ENCODE peak calls at places on chromosomes 11 and 22, in six cellular contexts. One of them, this sample, is unnamed. For H3K4me1 and H3K36me3, the result is how much of the 10 kb centered on the place peaks cover.

GRCh38 chr11:21909145-21909544 is 283.7 kb upstream of the ANO5 start:
- DNase-seq in BE2C: no peak
- DNase-seq in effector memory CD4-positive, alpha-beta T cell: no peak
- DNase-seq in transverse colon: no peak
- DNase-seq in heart left ventricle: no peak
- DNase-seq in kidney: no peak
- DNase-seq in this sample: no peak

GRCh38 chr11:83448686-83449085 is 162.5 kb upstream of the CCDC90B start:
- DNase-seq in kidney: no peak
- DNase-seq in heart left ventricle: no peak
- DNase-seq in transverse colon: no peak
- DNase-seq in BE2C: no peak
- DNase-seq in effector memory CD4-positive, alpha-beta T cell: no peak
- DNase-seq in this sample: no peak

GRCh38 chr11:82846037-82846383 is 54.2 kb downstream of the PRCP start:
- DNase-seq in transverse colon: no peak
- DNase-seq in BE2C: no peak
- DNase-seq in effector memory CD4-positive, alpha-beta T cell: no peak
- DNase-seq in heart left ventricle: no peak
- DNase-seq in kidney: no peak
- DNase-seq in this sample: no peak

GRCh38 chr11:28566643-28567042 is 458.5 kb downstream of the METTL15 start:
- DNase-seq in heart left ventricle: peak
- DNase-seq in transverse colon: peak
- DNase-seq in effector memory CD4-positive, alpha-beta T cell: no peak
- DNase-seq in BE2C: peak
- DNase-seq in kidney: peak
- DNase-seq in this sample: no peak

GRCh38 chr11:6431861-6432260 is 8.9 kb downstream of the HPX start:
- DNase-seq in heart left ventricle: no peak
- DNase-seq in transverse colon: no peak
- DNase-seq in effector memory CD4-positive, alpha-beta T cell: no peak
- DNase-seq in kidney: no peak
- DNase-seq in BE2C: peak
- DNase-seq in this sample: no peak

GRCh38 chr22:41340357-41340756 is 39.0 kb downstream of the ZC3H7B start:
- DNase-seq in effector memory CD4-positive, alpha-beta T cell: no peak
- DNase-seq in heart left ventricle: no peak
- DNase-seq in BE2C: peak
- DNase-seq in kidney: no peak
- DNase-seq in transverse colon: no peak
- DNase-seq in this sample: no peak

GRCh38 chr11:73995731-73996130 is 13.1 kb upstream of the UCP2 start:
- DNase-seq in BE2C: no peak
- DNase-seq in transverse colon: no peak
- DNase-seq in kidney: no peak
- DNase-seq in heart left ventricle: no peak
- DNase-seq in effector memory CD4-positive, alpha-beta T cell: no peak
- DNase-seq in this sample: peak

GRCh38 chr11:134668796-134669195 is 256.8 kb upstream of the B3GAT1 start:
- DNase-seq in transverse colon: no peak
- DNase-seq in kidney: no peak
- DNase-seq in heart left ventricle: no peak
- DNase-seq in BE2C: no peak
- DNase-seq in effector memory CD4-positive, alpha-beta T cell: no peak
- DNase-seq in this sample: no peak

GRCh38 chr11:35272391-35272821 is 133.4 kb downstream of the CD44 start:
- DNase-seq in transverse colon: peak
- DNase-seq in BE2C: no peak
- DNase-seq in kidney: no peak
- DNase-seq in effector memory CD4-positive, alpha-beta T cell: no peak
- DNase-seq in heart left ventricle: no peak
- DNase-seq in this sample: peak

GRCh38 chr11:96074551-96075309 is 150.8 kb upstream of the MTMR2 start:
- DNase-seq in effector memory CD4-positive, alpha-beta T cell: no peak
- DNase-seq in transverse colon: no peak
- DNase-seq in BE2C: peak
- DNase-seq in kidney: peak
- DNase-seq in heart left ventricle: no peak
- DNase-seq in this sample: no peak

GRCh38 chr11:76691655-76692054 is 21.1 kb upstream of the LRRC32 start:
- DNase-seq in kidney: no peak
- DNase-seq in effector memory CD4-positive, alpha-beta T cell: no peak
- DNase-seq in transverse colon: no peak
- DNase-seq in heart left ventricle: no peak
- DNase-seq in BE2C: no peak
- DNase-seq in this sample: no peak

GRCh38 chr11:47398011-47398410 is 10.4 kb upstream of the SLC39A13 start:
- DNase-seq in transverse colon: no peak
- DNase-seq in heart left ventricle: no peak
- DNase-seq in BE2C: peak
- DNase-seq in kidney: peak
- DNase-seq in effector memory CD4-positive, alpha-beta T cell: no peak
- DNase-seq in this sample: no peak

GRCh38 chr11:34682822-34683221 is 61.9 kb downstream of the EHF start:
- DNase-seq in kidney: no peak
- DNase-seq in transverse colon: no peak
- DNase-seq in BE2C: no peak
- DNase-seq in heart left ventricle: no peak
- DNase-seq in effector memory CD4-positive, alpha-beta T cell: no peak
- DNase-seq in this sample: no peak

GRCh38 chr11:15815246-15816209 is 540.8 kb downstream of the SOX6 start:
- DNase-seq in kidney: no peak
- DNase-seq in transverse colon: peak
- DNase-seq in heart left ventricle: no peak
- DNase-seq in effector memory CD4-positive, alpha-beta T cell: no peak
- DNase-seq in BE2C: no peak
- DNase-seq in this sample: no peak

GRCh38 chr11:73951797-73952196 is 971 bp downstream of the DNAJB13 start:
- DNase-seq in effector memory CD4-positive, alpha-beta T cell: no peak
- DNase-seq in kidney: no peak
- DNase-seq in heart left ventricle: no peak
- DNase-seq in transverse colon: no peak
- DNase-seq in BE2C: no peak
- DNase-seq in this sample: no peak

GRCh38 chr11:123580557-123581275 is 73.7 kb downstream of the SCN3B start:
- DNase-seq in transverse colon: peak
- DNase-seq in heart left ventricle: peak
- DNase-seq in kidney: no peak
- DNase-seq in effector memory CD4-positive, alpha-beta T cell: peak
- DNase-seq in BE2C: peak
- DNase-seq in this sample: peak

GRCh38 chr11:25515576-25515975 is 816.4 kb upstream of the ANO3 start:
- DNase-seq in transverse colon: no peak
- DNase-seq in effector memory CD4-positive, alpha-beta T cell: no peak
- DNase-seq in kidney: peak
- DNase-seq in BE2C: no peak
- DNase-seq in heart left ventricle: no peak
- DNase-seq in this sample: no peak

GRCh38 chr22:41899992-41900651 is 14.8 kb downstream of the SHISA8 start:
- DNase-seq in kidney: no peak
- DNase-seq in BE2C: no peak
- DNase-seq in heart left ventricle: no peak
- DNase-seq in effector memory CD4-positive, alpha-beta T cell: no peak
- DNase-seq in transverse colon: no peak
- DNase-seq in this sample: no peak

GRCh38 chr11:68998390-68998911 is 14.6 kb downstream of the MRGPRF start:
- DNase-seq in BE2C: peak
- DNase-seq in kidney: peak
- DNase-seq in transverse colon: peak
- DNase-seq in heart left ventricle: no peak
- DNase-seq in effector memory CD4-positive, alpha-beta T cell: no peak
- DNase-seq in this sample: no peak

GRCh38 chr11:13143486-13144297 is 133.9 kb upstream of the BMAL1 start:
- DNase-seq in BE2C: no peak
- DNase-seq in effector memory CD4-positive, alpha-beta T cell: no peak
- DNase-seq in transverse colon: peak
- DNase-seq in heart left ventricle: no peak
- DNase-seq in kidney: no peak
- DNase-seq in this sample: no peak

GRCh38 chr11:13140028-13140870 is 131.1 kb downstream of the RASSF10 start:
- DNase-seq in BE2C: no peak
- DNase-seq in effector memory CD4-positive, alpha-beta T cell: no peak
- DNase-seq in heart left ventricle: no peak
- DNase-seq in kidney: peak
- DNase-seq in transverse colon: peak
- DNase-seq in this sample: no peak

GRCh38 chr11:13140873-13141655 is 131.9 kb downstream of the RASSF10 start:
- DNase-seq in BE2C: no peak
- DNase-seq in kidney: no peak
- DNase-seq in heart left ventricle: no peak
- DNase-seq in effector memory CD4-positive, alpha-beta T cell: no peak
- DNase-seq in transverse colon: peak
- DNase-seq in this sample: no peak

GRCh38 chr11:13145461-13145860 is 132.1 kb upstream of the BMAL1 start:
- DNase-seq in transverse colon: no peak
- DNase-seq in effector memory CD4-positive, alpha-beta T cell: no peak
- DNase-seq in BE2C: peak
- DNase-seq in heart left ventricle: no peak
- DNase-seq in kidney: no peak
- DNase-seq in this sample: no peak

GRCh38 chr11:13141731-13142724 is 132.9 kb downstream of the RASSF10 start:
- DNase-seq in kidney: no peak
- DNase-seq in effector memory CD4-positive, alpha-beta T cell: no peak
- DNase-seq in transverse colon: peak
- DNase-seq in heart left ventricle: no peak
- DNase-seq in BE2C: no peak
- DNase-seq in this sample: no peak
- H3K4me1 ChIP-seq in kidney: under half
- H3K4me1 ChIP-seq in effector memory CD4-positive, alpha-beta T cell: under half
- H3K4me1 ChIP-seq in transverse colon: under half
- H3K4me1 ChIP-seq in heart left ventricle: under half
- H3K4me1 ChIP-seq in BE2C: under half
- H3K4me1 ChIP-seq in this sample: under half

DNA sequence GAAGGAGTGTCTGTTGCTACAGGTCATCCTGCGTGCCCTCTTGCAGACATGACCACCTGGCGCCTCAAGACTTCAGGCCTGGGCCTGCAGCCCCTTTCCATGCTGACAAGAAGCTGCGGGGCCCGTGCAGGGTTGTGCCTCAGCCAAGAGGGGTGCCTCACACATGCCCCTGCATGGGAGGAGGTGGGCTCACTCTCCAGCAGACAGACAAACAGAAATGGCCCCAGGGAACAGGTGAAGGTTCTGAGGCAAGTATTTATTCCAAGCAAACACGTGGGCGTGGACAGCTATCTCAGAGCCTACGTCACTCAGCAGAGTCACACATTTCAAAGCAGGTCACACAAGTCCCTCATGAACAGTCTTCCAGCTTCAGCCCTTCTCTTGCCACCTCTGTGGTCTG is 5.9 kb upstream of the SYCE3 start:
- DNase-seq in effector memory CD4-positive, alpha-beta T cell: no peak
- DNase-seq in heart left ventricle: no peak
- DNase-seq in transverse colon: peak
- DNase-seq in kidney: peak
- DNase-seq in BE2C: no peak
- DNase-seq in this sample: no peak
- H3K36me3 ChIP-seq in effector memory CD4-positive, alpha-beta T cell: under half
- H3K36me3 ChIP-seq in heart left ventricle: under half
- H3K36me3 ChIP-seq in transverse colon: under half
- H3K36me3 ChIP-seq in kidney: under half
- H3K36me3 ChIP-seq in BE2C: under half
- H3K36me3 ChIP-seq in this sample: under half

GRCh38 chr11:46271875-46272815 is 5.3 kb upstream of the CREB3L1 start:
- DNase-seq in transverse colon: no peak
- DNase-seq in BE2C: no peak
- DNase-seq in effector memory CD4-positive, alpha-beta T cell: no peak
- DNase-seq in heart left ventricle: no peak
- DNase-seq in kidney: no peak
- DNase-seq in this sample: no peak

GRCh38 chr11:46273511-46274205 is 3.8 kb upstream of the CREB3L1 start:
- DNase-seq in effector memory CD4-positive, alpha-beta T cell: no peak
- DNase-seq in heart left ventricle: no peak
- DNase-seq in BE2C: no peak
- DNase-seq in kidney: no peak
- DNase-seq in transverse colon: peak
- DNase-seq in this sample: no peak

GRCh38 chr11:46271407-46271806 is 6.1 kb upstream of the CREB3L1 start:
- DNase-seq in heart left ventricle: no peak
- DNase-seq in BE2C: no peak
- DNase-seq in kidney: no peak
- DNase-seq in transverse colon: no peak
- DNase-seq in effector memory CD4-positive, alpha-beta T cell: no peak
- DNase-seq in this sample: no peak

GRCh38 chr11:46270707-46271106 is 6.8 kb upstream of the CREB3L1 start:
- DNase-seq in kidney: no peak
- DNase-seq in transverse colon: no peak
- DNase-seq in heart left ventricle: no peak
- DNase-seq in BE2C: no peak
- DNase-seq in effector memory CD4-positive, alpha-beta T cell: no peak
- DNase-seq in this sample: no peak

GRCh38 chr11:46272816-46273427 is 4.5 kb upstream of the CREB3L1 start:
- DNase-seq in kidney: no peak
- DNase-seq in transverse colon: peak
- DNase-seq in effector memory CD4-positive, alpha-beta T cell: no peak
- DNase-seq in heart left ventricle: peak
- DNase-seq in BE2C: no peak
- DNase-seq in this sample: no peak
- H3K4me1 ChIP-seq in kidney: under half
- H3K4me1 ChIP-seq in transverse colon: under half
- H3K4me1 ChIP-seq in effector memory CD4-positive, alpha-beta T cell: under half
- H3K4me1 ChIP-seq in heart left ventricle: half or more
- H3K4me1 ChIP-seq in BE2C: under half
- H3K4me1 ChIP-seq in this sample: under half

DNA sequence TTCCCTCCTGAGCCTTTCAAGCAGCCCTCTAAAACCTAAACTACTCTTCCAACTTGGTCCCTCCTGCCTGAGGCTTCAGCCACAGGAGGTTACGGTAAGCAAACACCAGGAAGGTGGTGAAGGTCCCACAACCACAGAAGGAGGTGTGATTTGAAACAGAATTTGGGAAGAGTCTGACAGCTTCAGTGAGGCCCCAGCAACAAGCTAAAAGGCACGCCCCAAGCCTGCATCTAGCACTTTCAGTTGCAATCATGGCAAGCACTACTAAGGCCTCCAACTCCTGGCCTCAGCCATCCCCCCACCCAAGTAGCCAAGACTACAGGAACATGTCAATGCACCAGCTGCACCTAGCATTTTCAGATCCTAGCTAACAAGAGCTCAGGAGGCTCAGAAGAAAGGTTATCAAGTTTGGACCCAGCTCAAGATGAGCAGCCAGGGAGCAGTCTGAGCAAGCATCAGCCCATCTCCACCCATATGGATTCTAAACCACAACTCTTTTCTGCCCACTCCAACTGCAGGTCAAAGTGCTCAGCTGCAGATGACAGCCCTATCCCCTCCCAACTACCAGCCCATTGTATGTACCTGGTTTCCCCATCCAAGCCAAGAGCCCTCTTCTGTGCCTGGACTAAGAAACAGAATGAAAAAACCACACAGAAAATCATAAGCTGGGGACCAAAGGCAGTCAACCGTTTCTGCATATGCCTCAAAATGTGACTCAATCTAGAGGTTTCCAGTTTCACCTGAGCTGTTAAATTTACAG is 10.4 kb upstream of the AHNAK start:
- DNase-seq in heart left ventricle: no peak
- DNase-seq in effector memory CD4-positive, alpha-beta T cell: peak
- DNase-seq in transverse colon: peak
- DNase-seq in kidney: peak
- DNase-seq in BE2C: no peak
- DNase-seq in this sample: peak
- H3K36me3 ChIP-seq in heart left ventricle: under half
- H3K36me3 ChIP-seq in effector memory CD4-positive, alpha-beta T cell: under half
- H3K36me3 ChIP-seq in transverse colon: under half
- H3K36me3 ChIP-seq in kidney: under half
- H3K36me3 ChIP-seq in BE2C: under half
- H3K36me3 ChIP-seq in this sample: under half